ENCODE peak calls at places on chromosomes 3 and 15, in seven cellular contexts. Z is activated CD8-positive, alpha-beta memory T cell treated with anti-CD3 and anti-CD28 coated beads, Interleukin-2, amount 10 ng/mL, durations not matched to agents 7 days and 5 days; Q is RKO; E is suprapubic skin; N is SK-MEL-5; W is activated T-helper 2 cell treated with anti-CD3 and anti-CD28 coated beads, Interferon-gamma antibody, Interleukin-2, Interleukin-4, amounts not matched to agents 10 μg/mL and 5 μg/mL and 100 μg/mL, durations not matched to agents 14 hours and 24 hours and 36 hours; B is coronary artery. G is an unnamed sample.

GRCh38 chr3:111714305-111714704 is 119.2 kb upstream of the ZBED2 start:
- DNase-seq in Q (peak; percentile 52), N (peak; percentile 21), B (no peak), Z (no peak), E (no peak), W (no peak), G (no peak)

GRCh38 chr3:50325497-50326181 is 2.4 kb downstream of the TUSC2 start:
- DNase-seq in W (no peak), Q (no peak), E (no peak), B (no peak), Z (peak; percentile 39), N (no peak), G (no peak)

GRCh38 chr3:117898722-117899121 is 1135.9 kb downstream of the IGSF11 start:
- DNase-seq in W (no peak), E (no peak), Q (no peak), N (peak; percentile 54), B (no peak), Z (no peak), G (peak; percentile 52)

GRCh38 chr3:43758826-43759225 is 68.1 kb downstream of the ABHD5 start:
- DNase-seq in B (no peak), E (no peak), N (no peak), Z (no peak), W (no peak), Q (no peak), G (no peak)

GRCh38 chr3:134614955-134615354 is 35.9 kb downstream of the KY start:
- DNase-seq in Q (no peak), E (no peak), N (no peak), W (no peak), Z (no peak), B (peak; percentile 50), G (no peak)

GRCh38 chr3:49998326-49998725 is 58.4 kb downstream of the RBM6 start:
- DNase-seq in Q (peak; percentile 52), E (no peak), B (no peak), N (peak; percentile 7), Z (no peak), W (no peak), G (peak; percentile 7)

GRCh38 chr15:61172325-61172724 is 56.8 kb downstream of the RORA start:
- DNase-seq in W (no peak), Z (no peak), Q (no peak), E (no peak), B (no peak), N (no peak), G (no peak)

GRCh38 chr3:74000715-74001114 is 376.0 kb upstream of the PDZRN3 start:
- DNase-seq in Q (no peak), N (no peak), B (no peak), W (no peak), Z (no peak), E (no peak), G (no peak)

GRCh38 chr3:99972380-99973104 is 141.8 kb downstream of the FILIP1L start:
- DNase-seq in E (no peak), B (no peak), Q (no peak), N (no peak), W (no peak), Z (no peak), G (no peak)

GRCh38 chr3:11556234-11556633 is 87.5 kb downstream of the VGLL4 start:
- DNase-seq in Z (no peak), W (no peak), N (no peak), E (peak; percentile 64), B (no peak), Q (no peak), G (no peak)

GRCh38 chr3:141279074-141279945 is 47.7 kb downstream of the PXYLP1 start:
- DNase-seq in E (no peak), Q (peak; percentile 35), Z (no peak), W (no peak), B (peak; percentile 58), N (peak; percentile 50), G (peak; percentile 41)

GRCh38 chr15:66252411-66253295 is 897 bp downstream of the MEGF11 start:
- DNase-seq in N (peak; percentile 57), B (no peak), E (no peak), Q (no peak), Z (peak; percentile 50), W (peak; percentile 28), G (peak; percentile 97)

GRCh38 chr3:126544596-126545281 is 14.0 kb downstream of the C3orf22 start:
- DNase-seq in E (peak; percentile 21), W (no peak), N (no peak), Z (peak; percentile 27), Q (no peak), B (peak; percentile 50), G (no peak)

GRCh38 chr3:104556372-104557078 is 810.2 kb upstream of the ALCAM start:
- DNase-seq in E (no peak), B (no peak), Q (no peak), N (no peak), Z (no peak), W (no peak), G (no peak)

GRCh38 chr3:196080517-196080841 is 1.4 kb downstream of the TFRC start:
- DNase-seq in N (no peak), E (no peak), B (no peak), W (no peak), Q (peak; percentile 32), Z (no peak), G (no peak)

GRCh38 chr3:74027121-74027520 is 402.4 kb upstream of the PDZRN3 start:
- DNase-seq in N (no peak), Q (no peak), E (no peak), Z (no peak), W (no peak), B (no peak), G (no peak)

GRCh38 chr3:171213178-171213577 is 186.7 kb upstream of the SLC2A2 start:
- DNase-seq in B (no peak), W (no peak), Z (no peak), Q (no peak), N (no peak), E (no peak), G (no peak)

GRCh38 chr3:13580256-13581023 is 31.5 kb downstream of the FBLN2 start:
- DNase-seq in Z (no peak), E (peak; percentile 57), B (no peak), Q (no peak), W (no peak), N (no peak), G (no peak)

GRCh38 chr3:188925376-188925775 is 246.4 kb upstream of the TPRG1 start:
- DNase-seq in Z (no peak), N (no peak), Q (no peak), E (no peak), W (no peak), B (no peak), G (no peak)

GRCh38 chr3:170054204-170054603 is 16.4 kb downstream of the GPR160 start:
- DNase-seq in B (no peak), N (peak; percentile 48), W (no peak), E (no peak), Z (no peak), Q (peak; percentile 52), G (no peak)

GRCh38 chr3:188861847-188862740 is 309.7 kb upstream of the TPRG1 start:
- DNase-seq in B (no peak), W (no peak), Z (no peak), N (no peak), E (no peak), Q (no peak), G (no peak)

GRCh38 chr3:143185401-143185800 is 65.8 kb downstream of the CHST2 start:
- DNase-seq in B (no peak), Q (no peak), W (no peak), Z (no peak), E (no peak), N (no peak), G (no peak)

GRCh38 chr3:58090351-58090750 is 82.1 kb downstream of the FLNB start:
- DNase-seq in B (no peak), W (no peak), E (no peak), N (no peak), Z (no peak), Q (no peak), G (no peak)

GRCh38 chr3:69690-70089 is 126.9 kb upstream of the CHL1 start:
- DNase-seq in Q (no peak), W (no peak), B (no peak), Z (no peak), E (no peak), N (no peak), G (no peak)

GRCh38 chr15:77291107-77291506 is 128.8 kb downstream of the PEAK1 start:
- DNase-seq in E (no peak), Z (no peak), B (no peak), Q (no peak), W (no peak), N (no peak), G (no peak)

GRCh38 chr3:193176690-193177089 is 64.3 kb upstream of the PLAAT1 start:
- DNase-seq in W (no peak), B (no peak), Q (no peak), Z (no peak), E (no peak), N (no peak), G (no peak)

GRCh38 chr3:163043074-163043473 is 1546.5 kb downstream of the OTOL1 start:
- DNase-seq in Q (no peak), B (no peak), N (peak; percentile 77), W (no peak), E (no peak), Z (no peak), G (no peak)

GRCh38 chr3:188262913-188263683 is 109.1 kb downstream of the LPP start:
- DNase-seq in Z (no peak), W (no peak), B (peak; percentile 84), N (peak; percentile 38), E (no peak), Q (peak; percentile 97), G (no peak)

GRCh38 chr15:59303641-59304433 is 68.8 kb downstream of the MYO1E start:
- DNase-seq in B (no peak), N (no peak), E (no peak), W (no peak), Z (no peak), Q (no peak), G (peak; percentile 78)

GRCh38 chr15:25789616-25790002 is 73.5 kb downstream of the ATP10A start:
- DNase-seq in Z (no peak), Q (no peak), B (no peak), E (no peak), N (no peak), W (no peak), G (no peak)

GRCh38 chr3:197417451-197417850 is 119.0 kb upstream of the DLG1 start:
- DNase-seq in Q (peak; percentile 32), B (no peak), Z (no peak), N (no peak), E (no peak), W (no peak), G (no peak)

GRCh38 chr15:70035719-70036077 is 62.0 kb downstream of the TLE3 start:
- DNase-seq in W (no peak), E (peak; percentile 38), Q (no peak), N (no peak), Z (no peak), B (no peak), G (no peak)

GRCh38 chr15:83892498-83892897 is 238.6 kb downstream of the ADAMTSL3 start:
- DNase-seq in W (no peak), E (no peak), Z (no peak), Q (no peak), N (no peak), B (no peak), G (no peak)

GRCh38 chr3:27311400-27311799 is 57.8 kb downstream of the NEK10 start:
- DNase-seq in Q (peak; percentile 91), B (no peak), N (peak; percentile 5), W (no peak), E (no peak), Z (no peak), G (peak; percentile 60)

GRCh38 chr3:12178091-12178820 is 19.5 kb upstream of the TIMP4 start:
- DNase-seq in E (no peak), Q (no peak), N (no peak), Z (no peak), B (no peak), W (no peak), G (no peak)

GRCh38 chr3:32246079-32246675 is 7.7 kb downstream of the CMTM8 start:
- DNase-seq in N (no peak), B (no peak), E (no peak), Z (no peak), W (no peak), Q (no peak), G (no peak)

GRCh38 chr3:14001136-14001535 is 121.3 kb upstream of the WNT7A start:
- DNase-seq in W (no peak), Q (peak; percentile 64), B (no peak), N (no peak), E (no peak), Z (no peak), G (no peak)

GRCh38 chr3:188817103-188817919 is 354.5 kb upstream of the TPRG1 start:
- DNase-seq in Z (no peak), N (no peak), E (no peak), W (no peak), Q (no peak), B (no peak), G (no peak)